ENCODE peak calls at places on chromosomes 3 and 15, in four cellular contexts. I, Z, W and Q are unnamed samples.

GRCh38 chr15:100601158-100601557 is 826 bp downstream of the LINS1 start:
- DNase-seq in I (peak; percentile 7), W (peak; percentile 47), Z (no peak), Q (peak; percentile 5)

GRCh38 chr3:125324341-125324740 is 50.8 kb downstream of the ZNF148 start:
- DNase-seq in Z (no peak), I (no peak), W (no peak), Q (no peak)

GRCh38 chr15:56537881-56538280 is 72.9 kb upstream of the MNS1 start:
- DNase-seq in Z (no peak), W (peak; percentile 74), I (no peak), Q (no peak)

GRCh38 chr3:151483488-151483887 is 22.6 kb upstream of the IGSF10 start:
- DNase-seq in W (no peak), I (no peak), Z (no peak), Q (no peak)

GRCh38 chr3:177968891-177969290 is 567.3 kb upstream of the KCNMB2 start:
- DNase-seq in Z (no peak), I (no peak), W (no peak), Q (no peak)

GRCh38 chr3:65617787-65618186 is 420.9 kb downstream of the MAGI1 start:
- DNase-seq in I (no peak), Z (no peak), W (no peak), Q (no peak)

GRCh38 chr3:30597769-30598134 is 8.6 kb upstream of the TGFBR2 start:
- DNase-seq in I (no peak), W (no peak), Z (no peak), Q (no peak)

GRCh38 chr3:87805670-87806069 is 253.1 kb downstream of the CGGBP1 start:
- DNase-seq in Z (no peak), I (no peak), W (no peak), Q (no peak)

GRCh38 chr3:58167431-58168351 is 43.1 kb downstream of the DNASE1L3 start:
- DNase-seq in Z (peak; percentile 63), I (peak; percentile 84), W (peak; percentile 93), Q (peak; percentile 91)

GRCh38 chr15:65626856-65627255 is 5.1 kb downstream of the SLC24A1 start:
- DNase-seq in Z (no peak), I (no peak), W (no peak), Q (no peak)

GRCh38 chr3:144129536-144130214 is 158.1 kb downstream of the DIPK2A start:
- DNase-seq in I (no peak), Z (no peak), W (no peak), Q (no peak)

GRCh38 chr3:63853106-63853505 is 10.5 kb downstream of the THOC7 start:
- DNase-seq in I (no peak), W (no peak), Z (no peak), Q (no peak)

GRCh38 chr15:51600114-51600513 is 22.5 kb downstream of the DMXL2 start:
- DNase-seq in Z (no peak), I (peak; percentile 9), W (no peak), Q (no peak)

GRCh38 chr3:194286747-194287146 is 64.4 kb downstream of the CPN2 start:
- DNase-seq in I (no peak), Z (no peak), W (peak; percentile 91), Q (no peak)

GRCh38 chr15:32870240-32871033 is 152.6 kb downstream of the GREM1 start:
- DNase-seq in I (peak; percentile 99), W (no peak), Z (no peak), Q (peak; percentile 71)

GRCh38 chr15:70530035-70530499 is 233.3 kb downstream of the UACA start:
- DNase-seq in W (no peak), Z (peak; percentile 43), I (no peak), Q (no peak)

GRCh38 chr15:61382927-61383326 is 153.8 kb upstream of the RORA start:
- DNase-seq in W (no peak), Z (no peak), I (no peak), Q (peak; percentile 10)

GRCh38 chr15:29053661-29054131 is 167.9 kb downstream of the APBA2 start:
- DNase-seq in Z (no peak), W (no peak), I (no peak), Q (no peak)

GRCh38 chr15:40106203-40107161 is 2.2 kb downstream of the BMF start:
- DNase-seq in I (peak; percentile 75), Z (peak; percentile 71), W (peak; percentile 95), Q (peak; percentile 53)

GRCh38 chr3:69568458-69568857 is 170.8 kb upstream of the MITF start:
- DNase-seq in Z (no peak), W (no peak), I (peak; percentile 59), Q (no peak)

GRCh38 chr3:76970006-76970680 is 69.8 kb upstream of the ROBO2 start:
- DNase-seq in W (no peak), Z (no peak), I (no peak), Q (no peak)

GRCh38 chr3:128282392-128283196 is 129.3 kb downstream of the EEFSEC start:
- DNase-seq in Z (peak; percentile 84), W (peak; percentile 68), I (peak; percentile 75), Q (peak; percentile 85)

GRCh38 chr15:85318048-85318731 is 62.2 kb upstream of the AKAP13 start:
- DNase-seq in I (peak; percentile 79), W (no peak), Z (no peak), Q (peak; percentile 73)

GRCh38 chr3:5301671-5302297 is 114.3 kb downstream of the EDEM1 start:
- DNase-seq in Z (no peak), W (no peak), I (no peak), Q (peak; percentile 33)

GRCh38 chr3:10992946-10993728 is 589 bp downstream of the SLC6A1 start:
- DNase-seq in Z (no peak), I (no peak), W (peak; percentile 71), Q (no peak)

GRCh38 chr3:195099976-195100755 is 170.8 kb downstream of the XXYLT1 start:
- DNase-seq in Z (peak; percentile 13), W (no peak), I (no peak), Q (no peak)

GRCh38 chr15:39360417-39360816 is 220.5 kb upstream of the THBS1 start:
- DNase-seq in Z (no peak), I (no peak), W (no peak), Q (no peak)

GRCh38 chr3:61250784-61251173 is 473 bp downstream of the FHIT start:
- DNase-seq in W (peak; percentile 54), I (peak; percentile 4), Z (peak; percentile 36), Q (peak; percentile 14)